ENCODE peak calls at places on chromosomes 7 and 10, in ten cellular contexts. One of them, this sample, is unnamed.

GRCh38 chr7:103640031-103640779 is 194.2 kb upstream of the SLC26A5 start:
- DNase-seq in A549: no peak
- DNase-seq in B cell: no peak
- DNase-seq in kidney: no peak
- DNase-seq in uterus: no peak
- DNase-seq in DND-41: no peak
- DNase-seq in heart left ventricle: no peak
- DNase-seq in activated B cell treated with CpG ODN at 0.5 μM for 24 hours: no peak
- DNase-seq in cardiac fibroblast: peak; percentile 73
- DNase-seq in sigmoid colon: no peak
- DNase-seq in this sample: no peak

GRCh38 chr7:135763261-135763660 is 14.6 kb upstream of the FAM180A start:
- DNase-seq in A549: no peak
- DNase-seq in B cell: no peak
- DNase-seq in kidney: no peak
- DNase-seq in uterus: no peak
- DNase-seq in DND-41: no peak
- DNase-seq in heart left ventricle: no peak
- DNase-seq in activated B cell treated with CpG ODN at 0.5 μM for 24 hours: no peak
- DNase-seq in cardiac fibroblast: peak; percentile 54
- DNase-seq in sigmoid colon: no peak
- DNase-seq in this sample: no peak

GRCh38 chr7:11228515-11228914 is 254.8 kb downstream of the PHF14 start:
- DNase-seq in A549: no peak
- DNase-seq in B cell: no peak
- DNase-seq in kidney: peak; percentile 75
- DNase-seq in uterus: no peak
- DNase-seq in DND-41: no peak
- DNase-seq in heart left ventricle: peak; percentile 71
- DNase-seq in activated B cell treated with CpG ODN at 0.5 μM for 24 hours: no peak
- DNase-seq in cardiac fibroblast: peak; percentile 55
- DNase-seq in sigmoid colon: peak; percentile 85
- DNase-seq in this sample: no peak

GRCh38 chr10:27752673-27753237 is 7.1 kb upstream of the MKX start:
- DNase-seq in A549: no peak
- DNase-seq in B cell: no peak
- DNase-seq in kidney: no peak
- DNase-seq in uterus: no peak
- DNase-seq in DND-41: no peak
- DNase-seq in heart left ventricle: no peak
- DNase-seq in activated B cell treated with CpG ODN at 0.5 μM for 24 hours: no peak
- DNase-seq in cardiac fibroblast: no peak
- DNase-seq in sigmoid colon: no peak
- DNase-seq in this sample: no peak

GRCh38 chr7:80611779-80612178 is 26.7 kb upstream of the CD36 start:
- DNase-seq in A549: peak; percentile 79
- DNase-seq in B cell: no peak
- DNase-seq in kidney: peak; percentile 34
- DNase-seq in uterus: no peak
- DNase-seq in DND-41: no peak
- DNase-seq in heart left ventricle: peak; percentile 67
- DNase-seq in activated B cell treated with CpG ODN at 0.5 μM for 24 hours: no peak
- DNase-seq in cardiac fibroblast: peak; percentile 62
- DNase-seq in sigmoid colon: no peak
- DNase-seq in this sample: no peak

GRCh38 chr7:130909161-130909836 is 175.3 kb upstream of the KLF14 start:
- DNase-seq in A549: no peak
- DNase-seq in B cell: no peak
- DNase-seq in kidney: no peak
- DNase-seq in uterus: no peak
- DNase-seq in DND-41: no peak
- DNase-seq in heart left ventricle: no peak
- DNase-seq in activated B cell treated with CpG ODN at 0.5 μM for 24 hours: no peak
- DNase-seq in cardiac fibroblast: peak; percentile 34
- DNase-seq in sigmoid colon: no peak
- DNase-seq in this sample: no peak

GRCh38 chr10:784377-784758 is 94.9 kb upstream of the DIP2C start:
- DNase-seq in A549: no peak
- DNase-seq in B cell: peak; percentile 37
- DNase-seq in kidney: peak; percentile 71
- DNase-seq in uterus: no peak
- DNase-seq in DND-41: peak; percentile 1
- DNase-seq in heart left ventricle: peak; percentile 62
- DNase-seq in activated B cell treated with CpG ODN at 0.5 μM for 24 hours: no peak
- DNase-seq in cardiac fibroblast: no peak
- DNase-seq in sigmoid colon: no peak
- DNase-seq in this sample: no peak

GRCh38 chr7:134186022-134186421 is 58.9 kb downstream of the LRGUK start:
- DNase-seq in A549: no peak
- DNase-seq in B cell: no peak
- DNase-seq in kidney: no peak
- DNase-seq in uterus: no peak
- DNase-seq in DND-41: no peak
- DNase-seq in heart left ventricle: no peak
- DNase-seq in activated B cell treated with CpG ODN at 0.5 μM for 24 hours: no peak
- DNase-seq in cardiac fibroblast: peak; percentile 38
- DNase-seq in sigmoid colon: no peak
- DNase-seq in this sample: no peak

GRCh38 chr7:101553018-101553770 is 75.9 kb downstream of the MYL10 start:
- DNase-seq in A549: no peak
- DNase-seq in B cell: no peak
- DNase-seq in kidney: peak; percentile 54
- DNase-seq in uterus: peak; percentile 0
- DNase-seq in DND-41: no peak
- DNase-seq in heart left ventricle: no peak
- DNase-seq in activated B cell treated with CpG ODN at 0.5 μM for 24 hours: peak; percentile 10
- DNase-seq in cardiac fibroblast: no peak
- DNase-seq in sigmoid colon: peak; percentile 61
- DNase-seq in this sample: no peak

GRCh38 chr7:99525713-99526440 is 21.4 kb downstream of the ZKSCAN5 start:
- DNase-seq in A549: peak; percentile 38
- DNase-seq in B cell: no peak
- DNase-seq in kidney: peak; percentile 18
- DNase-seq in uterus: no peak
- DNase-seq in DND-41: no peak
- DNase-seq in heart left ventricle: no peak
- DNase-seq in activated B cell treated with CpG ODN at 0.5 μM for 24 hours: no peak
- DNase-seq in cardiac fibroblast: peak; percentile 10
- DNase-seq in sigmoid colon: no peak
- DNase-seq in this sample: no peak

GRCh38 chr10:122853665-122854313 is 8.1 kb upstream of the CUZD1 start:
- DNase-seq in A549: no peak
- DNase-seq in B cell: no peak
- DNase-seq in kidney: no peak
- DNase-seq in uterus: no peak
- DNase-seq in DND-41: peak; percentile 44
- DNase-seq in heart left ventricle: no peak
- DNase-seq in activated B cell treated with CpG ODN at 0.5 μM for 24 hours: no peak
- DNase-seq in cardiac fibroblast: peak; percentile 62
- DNase-seq in sigmoid colon: no peak
- DNase-seq in this sample: no peak

GRCh38 chr10:37700886-37701780 is 156.3 kb downstream of the ZNF248 start:
- DNase-seq in A549: no peak
- DNase-seq in B cell: no peak
- DNase-seq in kidney: no peak
- DNase-seq in uterus: no peak
- DNase-seq in DND-41: peak; percentile 43
- DNase-seq in heart left ventricle: no peak
- DNase-seq in activated B cell treated with CpG ODN at 0.5 μM for 24 hours: no peak
- DNase-seq in cardiac fibroblast: no peak
- DNase-seq in sigmoid colon: no peak
- DNase-seq in this sample: no peak

GRCh38 chr10:63331586-63331985 is 134.2 kb downstream of the JMJD1C start:
- DNase-seq in A549: no peak
- DNase-seq in B cell: no peak
- DNase-seq in kidney: no peak
- DNase-seq in uterus: no peak
- DNase-seq in DND-41: no peak
- DNase-seq in heart left ventricle: no peak
- DNase-seq in activated B cell treated with CpG ODN at 0.5 μM for 24 hours: no peak
- DNase-seq in cardiac fibroblast: peak; percentile 36
- DNase-seq in sigmoid colon: no peak
- DNase-seq in this sample: no peak

GRCh38 chr7:80622531-80622930 is 15.9 kb upstream of the CD36 start:
- DNase-seq in A549: no peak
- DNase-seq in B cell: no peak
- DNase-seq in kidney: no peak
- DNase-seq in uterus: no peak
- DNase-seq in DND-41: no peak
- DNase-seq in heart left ventricle: no peak
- DNase-seq in activated B cell treated with CpG ODN at 0.5 μM for 24 hours: no peak
- DNase-seq in cardiac fibroblast: peak; percentile 63
- DNase-seq in sigmoid colon: no peak
- DNase-seq in this sample: no peak

GRCh38 chr10:70834448-70835151 is 18.9 kb downstream of the SGPL1 start:
- DNase-seq in A549: no peak
- DNase-seq in B cell: no peak
- DNase-seq in kidney: no peak
- DNase-seq in uterus: no peak
- DNase-seq in DND-41: no peak
- DNase-seq in heart left ventricle: no peak
- DNase-seq in activated B cell treated with CpG ODN at 0.5 μM for 24 hours: no peak
- DNase-seq in cardiac fibroblast: no peak
- DNase-seq in sigmoid colon: no peak
- DNase-seq in this sample: no peak

GRCh38 chr7:129728875-129729467 is 117.5 kb downstream of the NRF1 start:
- DNase-seq in A549: no peak
- DNase-seq in B cell: no peak
- DNase-seq in kidney: no peak
- DNase-seq in uterus: no peak
- DNase-seq in DND-41: no peak
- DNase-seq in heart left ventricle: no peak
- DNase-seq in activated B cell treated with CpG ODN at 0.5 μM for 24 hours: no peak
- DNase-seq in cardiac fibroblast: no peak
- DNase-seq in sigmoid colon: no peak
- DNase-seq in this sample: no peak

GRCh38 chr7:45580053-45580872 is 6.1 kb downstream of the ADCY1 start:
- DNase-seq in A549: peak; percentile 16
- DNase-seq in B cell: no peak
- DNase-seq in kidney: peak; percentile 75
- DNase-seq in uterus: no peak
- DNase-seq in DND-41: no peak
- DNase-seq in heart left ventricle: peak; percentile 57
- DNase-seq in activated B cell treated with CpG ODN at 0.5 μM for 24 hours: no peak
- DNase-seq in cardiac fibroblast: no peak
- DNase-seq in sigmoid colon: peak; percentile 54
- DNase-seq in this sample: no peak
- TF ChIP-seq CTCF in A549: no peak
- TF ChIP-seq CTCF in B cell: no peak
- TF ChIP-seq CTCF in kidney: no peak
- TF ChIP-seq CTCF in uterus: no peak
- TF ChIP-seq CTCF in DND-41: peak; percentile 43
- TF ChIP-seq CTCF in heart left ventricle: peak; percentile 5
- TF ChIP-seq CTCF in activated B cell treated with CpG ODN at 0.5 μM for 24 hours: no peak
- TF ChIP-seq CTCF in cardiac fibroblast: peak; percentile 34
- TF ChIP-seq CTCF in sigmoid colon: no peak
- TF ChIP-seq CTCF in this sample: peak; percentile 49

GRCh38 chr10:73867126-73867807 is 7.1 kb downstream of the CAMK2G start:
- DNase-seq in A549: no peak
- DNase-seq in B cell: no peak
- DNase-seq in kidney: no peak
- DNase-seq in uterus: no peak
- DNase-seq in DND-41: no peak
- DNase-seq in heart left ventricle: peak; percentile 20
- DNase-seq in activated B cell treated with CpG ODN at 0.5 μM for 24 hours: no peak
- DNase-seq in cardiac fibroblast: no peak
- DNase-seq in sigmoid colon: peak; percentile 81
- DNase-seq in this sample: no peak
- TF ChIP-seq CTCF in A549: no peak
- TF ChIP-seq CTCF in B cell: no peak
- TF ChIP-seq CTCF in kidney: no peak
- TF ChIP-seq CTCF in uterus: no peak
- TF ChIP-seq CTCF in DND-41: no peak
- TF ChIP-seq CTCF in heart left ventricle: no peak
- TF ChIP-seq CTCF in activated B cell treated with CpG ODN at 0.5 μM for 24 hours: no peak
- TF ChIP-seq CTCF in cardiac fibroblast: no peak
- TF ChIP-seq CTCF in sigmoid colon: no peak
- TF ChIP-seq CTCF in this sample: no peak

DNA sequence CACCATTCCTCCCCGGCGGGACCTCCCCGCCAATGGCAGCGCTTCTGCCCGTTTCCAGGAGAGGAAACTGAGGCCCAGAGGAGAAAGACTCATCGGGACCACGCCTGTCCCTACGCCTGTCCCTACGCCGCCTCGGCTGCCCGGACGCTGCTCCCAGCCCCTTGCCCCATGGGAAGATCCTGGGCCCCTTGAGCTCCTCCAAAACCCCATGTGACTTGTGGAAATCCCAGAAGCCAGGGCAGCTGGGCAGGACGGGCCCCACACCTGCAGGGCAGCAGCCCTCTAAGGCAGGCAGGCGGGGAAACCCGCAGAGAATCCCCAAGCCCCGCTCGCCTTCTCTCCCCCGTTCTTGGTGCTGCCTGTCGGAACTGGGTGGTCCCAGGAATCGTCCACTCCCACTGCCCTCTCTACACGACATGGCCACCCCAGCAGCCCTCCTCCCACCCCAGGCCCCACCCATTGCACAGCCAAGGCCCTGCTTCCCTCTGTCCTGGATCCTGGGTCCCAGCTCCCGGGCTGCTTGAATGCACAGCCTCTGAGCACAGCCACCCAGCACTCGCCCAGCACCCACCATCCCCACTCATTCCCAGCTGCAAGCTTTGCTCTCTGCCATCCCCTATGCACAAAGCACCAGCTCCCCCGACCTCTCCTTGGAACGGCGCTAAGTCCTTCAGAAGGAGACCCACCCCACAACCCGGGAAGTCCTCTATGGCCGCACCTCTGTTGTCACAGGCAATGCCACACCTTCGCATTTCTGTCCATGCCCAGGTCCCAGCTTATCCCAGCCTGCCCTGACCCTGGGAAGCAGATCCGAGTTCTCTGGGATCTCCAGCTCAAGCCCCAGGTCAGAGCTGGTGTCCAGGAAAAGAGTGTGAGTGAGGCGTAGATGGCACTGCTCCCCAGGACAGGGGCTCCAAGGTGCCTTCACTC is 50.6 kb downstream of the SLC29A4 start:
- DNase-seq in A549: no peak
- DNase-seq in B cell: peak; percentile 20
- DNase-seq in kidney: peak; percentile 70
- DNase-seq in uterus: peak; percentile 12
- DNase-seq in DND-41: no peak
- DNase-seq in heart left ventricle: no peak
- DNase-seq in activated B cell treated with CpG ODN at 0.5 μM for 24 hours: no peak
- DNase-seq in cardiac fibroblast: no peak
- DNase-seq in sigmoid colon: no peak
- DNase-seq in this sample: no peak
- TF ChIP-seq CTCF in A549: no peak
- TF ChIP-seq CTCF in B cell: no peak
- TF ChIP-seq CTCF in kidney: no peak
- TF ChIP-seq CTCF in uterus: no peak
- TF ChIP-seq CTCF in DND-41: no peak
- TF ChIP-seq CTCF in heart left ventricle: no peak
- TF ChIP-seq CTCF in activated B cell treated with CpG ODN at 0.5 μM for 24 hours: no peak
- TF ChIP-seq CTCF in cardiac fibroblast: no peak
- TF ChIP-seq CTCF in sigmoid colon: no peak
- TF ChIP-seq CTCF in this sample: no peak

DNA sequence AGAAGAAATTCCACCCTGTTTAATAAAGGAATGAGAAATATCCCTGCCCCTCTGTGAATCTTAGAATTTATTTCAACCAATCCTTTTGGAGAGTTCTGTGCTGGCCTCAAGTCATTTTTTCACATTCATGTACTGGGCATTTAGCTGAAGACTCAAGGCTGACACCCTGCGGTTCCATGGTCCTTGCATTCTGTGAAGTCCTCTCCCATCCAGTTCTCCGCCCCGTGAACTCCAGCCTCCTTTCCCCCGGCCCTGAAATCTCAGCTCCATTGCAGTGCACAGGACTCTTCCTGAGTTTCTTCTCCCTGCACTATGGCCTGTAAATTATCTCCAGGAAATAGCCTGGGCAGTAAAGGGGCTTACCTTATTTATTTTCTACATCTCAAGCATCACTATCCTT is 183.0 kb upstream of the KCND2 start:
- DNase-seq in A549: peak; percentile 45
- DNase-seq in B cell: no peak
- DNase-seq in kidney: no peak
- DNase-seq in uterus: no peak
- DNase-seq in DND-41: no peak
- DNase-seq in heart left ventricle: no peak
- DNase-seq in activated B cell treated with CpG ODN at 0.5 μM for 24 hours: no peak
- DNase-seq in cardiac fibroblast: peak; percentile 74
- DNase-seq in sigmoid colon: no peak
- DNase-seq in this sample: no peak
- TF ChIP-seq CTCF in A549: no peak
- TF ChIP-seq CTCF in B cell: no peak
- TF ChIP-seq CTCF in kidney: peak; percentile 16
- TF ChIP-seq CTCF in uterus: no peak
- TF ChIP-seq CTCF in DND-41: no peak
- TF ChIP-seq CTCF in heart left ventricle: no peak
- TF ChIP-seq CTCF in activated B cell treated with CpG ODN at 0.5 μM for 24 hours: no peak
- TF ChIP-seq CTCF in cardiac fibroblast: peak; percentile 61
- TF ChIP-seq CTCF in sigmoid colon: no peak
- TF ChIP-seq CTCF in this sample: no peak

This sample was measured in progenitor cell of endocrine pancreas.